ENCODE peak calls at places on chromosomes 4 and X, in six cellular contexts. Y is GM12878, S is HepG2, O is SK-N-SH, I is K562, H is H1. T is an unnamed sample.
A peak's percentile ranks its signal among the peaks of the same experiment; 100 is the strongest.

GRCh38 chrX:2533424-2533823 is 32.6 kb upstream of the DHRSX start:
- DNase-seq in Y (no peak), S (no peak), O (no peak), I (peak; percentile 8), H (no peak), T (no peak)

GRCh38 chr4:89305712-89306437 is 1.7 kb downstream of the GPRIN3 start:
- DNase-seq in Y (no peak), S (no peak), O (no peak), I (no peak), H (no peak), T (no peak)

GRCh38 chr4:94827481-94828110 is 69.8 kb downstream of the BMPR1B start:
- DNase-seq in Y (no peak), S (no peak), O (no peak), I (peak; percentile 18), H (no peak), T (no peak)

GRCh38 chr4:101187837-101188236 is 159.5 kb downstream of the PPP3CA start:
- DNase-seq in Y (no peak), S (no peak), O (no peak), I (no peak), H (no peak), T (no peak)

GRCh38 chr4:182680196-182680771 is 236.9 kb downstream of the DCTD start:
- DNase-seq in Y (no peak), S (no peak), O (no peak), I (no peak), H (no peak), T (no peak)

GRCh38 chrX:40644821-40645358 is 2.5 kb downstream of the CXorf38 start:
- DNase-seq in Y (peak; percentile 68), S (peak; percentile 5), O (peak; percentile 27), I (peak; percentile 62), H (no peak), T (no peak)

GRCh38 chrX:40757058-40757457 is 21.7 kb upstream of the MED14 start:
- DNase-seq in Y (no peak), S (peak; percentile 7), O (no peak), I (no peak), H (no peak), T (no peak)

GRCh38 chr4:140049924-140050681 is 103.9 kb downstream of the MAML3 start:
- DNase-seq in Y (no peak), S (no peak), O (peak; percentile 61), I (peak; percentile 11), H (peak; percentile 58), T (no peak)

GRCh38 chrX:123081766-123082165 is 102.3 kb upstream of the GRIA3 start:
- DNase-seq in Y (no peak), S (no peak), O (no peak), I (no peak), H (no peak), T (no peak)

GRCh38 chr4:75919914-75920313 is 17.7 kb upstream of the PPEF2 start:
- DNase-seq in Y (no peak), S (no peak), O (no peak), I (no peak), H (no peak), T (no peak)

DNA sequence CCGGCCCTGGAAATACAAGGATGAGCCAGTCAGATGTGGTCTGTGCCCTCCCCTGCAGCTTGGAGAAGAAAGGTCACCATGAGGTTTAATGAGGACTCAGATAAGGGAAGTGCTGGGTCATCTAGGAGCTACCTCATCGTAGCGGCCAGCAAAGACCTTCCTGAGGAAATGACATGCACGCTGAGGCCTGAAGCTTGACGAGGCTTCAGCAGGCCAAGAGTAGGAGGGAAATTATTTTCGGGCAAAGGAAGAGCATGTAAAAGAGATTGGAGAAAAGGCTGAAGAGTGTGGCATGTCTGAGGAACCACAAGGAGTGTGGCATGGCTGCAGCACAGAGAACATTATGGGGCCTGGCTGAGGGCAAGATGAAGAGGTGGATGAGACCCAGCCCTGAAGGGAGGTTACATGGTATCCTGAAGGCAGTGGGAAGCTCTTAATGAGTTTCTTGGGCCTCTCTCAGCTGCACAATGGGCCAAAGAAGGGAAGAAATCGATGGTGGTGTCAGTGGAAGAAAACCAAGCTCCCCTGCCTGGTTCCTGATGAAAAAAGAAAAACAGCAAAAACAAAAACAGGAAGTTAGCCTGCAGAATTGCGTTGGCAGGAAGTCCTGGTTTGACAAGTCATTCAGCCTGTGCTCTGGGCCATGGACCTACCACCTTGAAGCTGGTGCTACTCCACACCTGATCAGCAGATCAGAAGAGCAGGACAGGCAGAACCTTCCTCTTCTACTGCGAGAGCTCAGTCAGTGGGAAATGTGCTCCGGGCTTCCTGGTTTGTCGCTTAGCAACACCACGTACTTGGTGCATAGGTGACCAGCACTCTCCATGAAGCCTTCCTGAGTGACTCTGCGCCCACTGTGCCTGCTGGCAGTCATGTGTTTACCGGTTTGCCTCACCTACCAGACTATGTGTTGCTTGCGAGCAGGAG is 134.5 kb upstream of the KLF3 start:
- DNase-seq in Y (peak; percentile 35), S (no peak), O (no peak), I (peak; percentile 95), H (no peak), T (peak; percentile 58)
- TF ChIP-seq GABPA in Y (peak; percentile 69), S (no peak), O (no peak), I (peak; percentile 80), H (no peak), T (peak; percentile 33)

DNA sequence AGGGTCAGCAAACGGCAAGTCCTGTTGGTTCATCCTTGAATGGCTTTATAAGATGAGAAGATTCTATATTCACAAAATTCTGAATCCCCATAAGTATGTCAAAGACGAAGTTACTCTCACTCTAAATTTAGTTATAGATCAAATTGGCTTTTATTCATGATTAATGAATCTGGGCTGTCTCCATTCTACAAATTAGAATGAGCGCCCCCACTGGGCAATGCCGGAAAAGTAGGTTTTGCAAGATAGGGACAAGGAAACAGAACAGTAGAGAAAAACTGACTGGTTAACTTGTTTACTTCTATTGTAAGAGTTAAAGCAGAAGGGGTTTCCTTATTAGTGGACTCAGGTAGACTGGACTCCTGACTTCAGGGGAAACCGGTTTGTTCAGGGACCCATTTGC is 100.3 kb downstream of the F11 start:
- DNase-seq in Y (no peak), S (no peak), O (no peak), I (no peak), H (peak; percentile 60), T (no peak)
- TF ChIP-seq CTCF in Y (no peak), S (no peak), O (no peak), I (no peak), H (no peak), T (no peak)

GRCh38 chr4:40718571-40718970 is 31.2 kb upstream of the NSUN7 start:
- DNase-seq in Y (no peak), S (no peak), O (no peak), I (no peak), H (no peak), T (no peak)
- TF ChIP-seq GABPA in Y (no peak), S (no peak), O (no peak), I (no peak), H (no peak), T (no peak)

GRCh38 chr4:148998719-148999118 is 556.5 kb upstream of the NR3C2 start:
- DNase-seq in Y (no peak), S (peak; percentile 4), O (peak; percentile 1), I (peak; percentile 3), H (peak; percentile 57), T (no peak)
- TF ChIP-seq CTCF in Y (peak; percentile 30), S (peak; percentile 32), O (peak; percentile 57), I (no peak), H (no peak), T (peak; percentile 14)

DNA sequence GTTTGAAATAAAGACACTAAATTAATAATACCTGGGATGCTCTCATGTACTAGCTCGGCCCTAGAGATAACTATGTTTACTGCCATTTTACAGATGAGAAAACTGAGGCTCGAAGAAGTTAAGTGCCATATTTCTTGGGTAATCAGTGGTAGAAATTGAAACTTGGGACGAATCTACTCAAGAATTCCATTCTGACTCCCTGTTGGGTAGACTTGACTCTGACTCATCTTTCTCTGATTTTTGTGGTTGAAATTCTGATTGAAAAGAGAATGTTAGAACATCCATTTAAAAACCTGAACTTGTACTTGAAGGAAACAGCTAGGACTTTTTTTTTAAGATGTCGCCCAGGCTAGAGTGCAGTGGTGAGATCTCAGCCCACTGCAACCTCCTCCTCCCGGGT is 50.1 kb upstream of the NSUN7 start:
- DNase-seq in Y (no peak), S (no peak), O (no peak), I (no peak), H (no peak), T (no peak)
- TF ChIP-seq GABPA in Y (no peak), S (no peak), O (no peak), I (no peak), H (no peak), T (no peak)

DNA sequence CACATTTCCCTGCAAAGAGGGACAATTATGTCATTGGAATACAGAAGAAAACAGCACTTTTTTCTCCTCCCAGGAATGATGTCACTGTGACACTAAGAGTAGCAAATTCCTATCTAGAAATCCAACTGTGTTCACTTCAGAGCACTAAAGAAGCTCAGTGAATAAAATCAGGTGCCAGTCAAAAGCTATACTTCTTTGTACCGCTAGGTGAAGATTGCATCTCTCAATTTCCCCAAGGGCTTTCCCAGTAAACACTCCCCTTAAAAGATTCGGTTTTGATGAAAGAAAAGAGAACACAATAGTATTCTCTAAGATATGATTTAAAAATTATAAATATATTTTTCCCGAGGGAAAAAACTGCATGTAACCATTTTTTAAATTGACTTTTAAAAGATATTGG is 104.7 kb upstream of the MID1 start:
- DNase-seq in Y (no peak), S (no peak), O (peak; percentile 27), I (peak; percentile 8), H (no peak), T (no peak)
- TF ChIP-seq CTCF in Y (peak; percentile 16), S (no peak), O (peak; percentile 52), I (peak; percentile 27), H (no peak), T (no peak)

GRCh38 chr4:141486375-141486997 is 149.9 kb upstream of the IL15 start:
- DNase-seq in Y (no peak), S (no peak), O (no peak), I (no peak), H (no peak), T (no peak)
- TF ChIP-seq GABPA in Y (no peak), S (no peak), O (no peak), I (no peak), H (no peak), T (no peak)

GRCh38 chr4:48779095-48779997 is 733 bp downstream of the FRYL start:
- DNase-seq in Y (no peak), S (peak; percentile 20), O (peak; percentile 81), I (peak; percentile 75), H (peak; percentile 80), T (peak; percentile 64)
- TF ChIP-seq CTCF in Y (peak; percentile 27), S (peak; percentile 29), O (no peak), I (peak; percentile 29), H (no peak), T (no peak)